ENCODE peak calls at places on chromosomes 3 and 15, in eight cellular contexts. M is H9; K is IMR-90; L is lower lobe of right lung; B is CD4-positive, alpha-beta T cell; Z is cardiac muscle cell; T is A549; F is left lung. H is an unnamed sample. For H3K9me3, the result is how much of the 10 kb centered on the place peaks cover.

GRCh38 chr3:18443670-18444596 is 18.8 kb upstream of the SATB1 start:
- DNase-seq in M (peak), K (no peak), L (peak), B (peak), Z (peak), T (no peak), F (peak), H (no peak)

GRCh38 chr3:39196671-39197446 is 4.5 kb upstream of the XIRP1 start:
- DNase-seq in M (no peak), K (peak), L (no peak), B (no peak), Z (no peak), T (no peak), F (no peak), H (no peak)

GRCh38 chr3:85780806-85781205 is 822.0 kb downstream of the CADM2 start:
- DNase-seq in M (no peak), K (no peak), L (no peak), B (no peak), Z (no peak), T (no peak), F (no peak), H (no peak)

GRCh38 chr3:97927699-97928098 is 44.5 kb downstream of the RIOX2 start:
- DNase-seq in M (no peak), K (peak), L (no peak), B (no peak), Z (no peak), T (no peak), F (no peak), H (no peak)

GRCh38 chr3:141941093-141941492 is 64.7 kb downstream of the ATP1B3 start:
- DNase-seq in M (no peak), K (no peak), L (no peak), B (no peak), Z (no peak), T (no peak), F (no peak), H (no peak)

GRCh38 chr3:13210221-13210975 is 137.2 kb upstream of the IQSEC1 start:
- DNase-seq in M (no peak), K (no peak), L (peak), B (no peak), Z (no peak), T (no peak), F (peak), H (no peak)

GRCh38 chr3:72338942-72339749 is 509.1 kb downstream of the SHQ1 start:
- DNase-seq in M (no peak), K (peak), L (no peak), B (no peak), Z (peak), T (peak), F (no peak), H (no peak)

GRCh38 chr3:195855471-195856409 is 44.0 kb upstream of the MUC4 start:
- DNase-seq in M (no peak), K (no peak), L (no peak), B (no peak), Z (no peak), T (no peak), F (no peak), H (no peak)

GRCh38 chr3:52004158-52004787 is 8.6 kb upstream of the RPL29 start:
- DNase-seq in M (peak), K (peak), L (no peak), B (no peak), Z (peak), T (no peak), F (peak), H (no peak)

GRCh38 chr15:83206971-83207621 is 527 bp downstream of the HDGFL3 start:
- DNase-seq in M (peak), K (no peak), L (peak), B (no peak), Z (peak), T (peak), F (peak), H (no peak)

GRCh38 chr15:85625856-85626255 is 168.9 kb downstream of the KLHL25 start:
- DNase-seq in M (no peak), K (peak), L (no peak), B (no peak), Z (peak), T (no peak), F (no peak), H (no peak)

GRCh38 chr3:49805367-49805782 is 2.3 kb downstream of the INKA1 start:
- DNase-seq in M (no peak), K (peak), L (peak), B (no peak), Z (peak), T (no peak), F (no peak), H (no peak)

GRCh38 chr3:48405971-48406370 is 23.9 kb downstream of the PLXNB1 start:
- DNase-seq in M (no peak), K (no peak), L (no peak), B (no peak), Z (no peak), T (no peak), F (no peak), H (no peak)

GRCh38 chr3:111045564-111045963 is 26.1 kb upstream of the NECTIN3 start:
- DNase-seq in M (no peak), K (peak), L (no peak), B (no peak), Z (peak), T (no peak), F (no peak), H (no peak)

GRCh38 chr3:79211588-79212359 is 556.0 kb downstream of the ROBO1 start:
- DNase-seq in M (no peak), K (no peak), L (peak), B (no peak), Z (no peak), T (no peak), F (peak), H (no peak)

GRCh38 chr3:157182879-157183278 is 22.9 kb upstream of the CCNL1 start:
- DNase-seq in M (no peak), K (peak), L (no peak), B (no peak), Z (peak), T (peak), F (no peak), H (no peak)

GRCh38 chr3:42269647-42270046 is 3.7 kb upstream of the CCK start:
- DNase-seq in M (no peak), K (no peak), L (no peak), B (no peak), Z (no peak), T (no peak), F (no peak), H (no peak)
- H3K9me3 ChIP-seq in M (under half), K (under half), L (under half), B (under half), Z (under half), T (under half), F (under half), H (under half)

DNA sequence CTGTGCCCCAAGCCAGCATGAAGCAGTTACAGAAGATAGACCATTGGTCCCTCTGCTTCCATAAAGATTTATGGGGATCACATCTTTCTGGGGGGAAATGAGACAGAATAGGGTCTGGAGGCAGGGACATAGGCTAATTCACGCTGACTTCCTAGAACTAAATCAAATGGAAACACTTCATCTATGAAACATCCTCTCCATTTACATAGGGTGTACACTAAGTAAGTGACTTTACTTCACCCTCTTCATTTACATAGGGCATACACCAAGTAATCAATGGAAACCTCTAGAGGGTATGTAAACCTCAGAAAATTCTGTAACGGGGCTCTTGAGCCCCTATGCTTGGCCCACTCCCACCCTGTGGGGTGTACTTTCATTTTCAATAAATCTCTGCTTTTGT is 10.1 kb downstream of the LINS1 start:
- DNase-seq in M (no peak), K (no peak), L (no peak), B (no peak), Z (no peak), T (no peak), F (no peak), H (no peak)
- H3K9me3 ChIP-seq in M (under half), K (under half), L (under half), B (under half), Z (under half), T (under half), F (under half), H (under half)

DNA sequence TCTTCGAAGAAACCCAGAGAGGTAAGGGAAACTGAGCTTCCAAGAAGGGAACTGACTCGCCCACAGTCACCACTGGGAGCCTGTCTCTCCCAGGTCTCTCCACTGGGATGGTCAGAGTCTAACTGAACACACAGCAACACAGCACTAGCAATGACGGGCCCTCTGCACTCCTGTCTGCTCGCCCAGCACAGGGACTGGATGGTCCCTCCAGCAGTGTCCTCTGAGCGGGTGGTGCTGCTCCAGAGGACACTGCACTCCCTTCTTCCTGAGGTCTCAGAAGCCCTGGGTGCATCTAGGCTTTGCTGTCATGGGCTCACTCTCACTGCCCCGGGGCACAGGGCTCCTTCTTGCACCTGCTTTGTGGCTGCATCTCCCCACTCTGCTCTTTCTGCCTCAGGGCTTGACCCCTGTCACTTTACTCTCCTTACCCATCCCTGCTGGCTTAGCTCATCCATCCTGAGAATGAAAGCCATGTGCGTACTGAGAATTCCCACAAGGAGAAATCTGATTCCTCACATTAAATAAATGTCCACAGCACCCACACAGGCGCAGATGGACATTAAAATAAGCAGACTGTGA is 356.6 kb downstream of the GABRG3 start:
- DNase-seq in M (no peak), K (no peak), L (no peak), B (no peak), Z (no peak), T (no peak), F (no peak), H (no peak)
- H3K9me3 ChIP-seq in M (under half), K (under half), L (under half), B (under half), Z (under half), T (under half), F (under half), H (under half)

GRCh38 chr15:48437178-48437577 is 105.9 kb downstream of the DUT start:
- DNase-seq in M (no peak), K (peak), L (no peak), B (no peak), Z (peak), T (no peak), F (no peak), H (no peak)

GRCh38 chr15:48435356-48435755 is 104.1 kb downstream of the DUT start:
- DNase-seq in M (no peak), K (peak), L (no peak), B (no peak), Z (no peak), T (no peak), F (no peak), H (no peak)

GRCh38 chr15:48442011-48442410 is 110.8 kb downstream of the DUT start:
- DNase-seq in M (no peak), K (peak), L (no peak), B (no peak), Z (no peak), T (no peak), F (no peak), H (no peak)

DNA sequence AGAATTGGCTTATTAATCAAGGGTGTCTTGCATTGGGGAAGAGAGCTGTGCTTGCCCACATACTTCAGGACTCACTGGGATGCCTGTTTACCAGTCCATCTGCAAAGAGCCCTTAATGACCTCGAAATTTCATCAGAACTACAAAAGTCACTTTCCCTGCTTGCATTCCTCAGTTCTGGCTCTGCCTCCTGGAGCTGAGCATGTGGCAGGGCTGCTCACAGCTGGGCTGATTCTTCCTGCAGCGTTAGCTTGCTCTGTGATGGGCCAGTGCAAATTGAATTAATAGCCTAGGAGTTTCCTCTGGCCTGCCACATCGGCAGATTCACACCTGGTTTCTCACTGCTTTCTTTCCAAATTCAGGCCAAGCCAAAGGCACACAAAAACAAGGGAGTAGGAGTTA is 108.9 kb downstream of the DUT start:
- DNase-seq in M (peak), K (peak), L (no peak), B (no peak), Z (peak), T (no peak), F (no peak), H (no peak)
- H3K9me3 ChIP-seq in M (under half), K (under half), L (under half), B (under half), Z (under half), T (under half), F (under half), H (under half)

GRCh38 chr3:125587039-125587664 is 8.1 kb downstream of the OSBPL11 start:
- DNase-seq in M (no peak), K (peak), L (no peak), B (no peak), Z (peak), T (no peak), F (no peak), H (no peak)
- H3K9me3 ChIP-seq in M (under half), K (under half), L (under half), B (under half), Z (under half), T (under half), F (under half), H (under half)

GRCh38 chr3:113266738-113267137 is 55.4 kb downstream of the BOC start:
- DNase-seq in M (no peak), K (no peak), L (no peak), B (no peak), Z (no peak), T (no peak), F (no peak), H (no peak)

GRCh38 chr3:113265281-113265680 is 53.9 kb downstream of the BOC start:
- DNase-seq in M (no peak), K (no peak), L (no peak), B (no peak), Z (no peak), T (no peak), F (no peak), H (no peak)

GRCh38 chr3:113263020-113263419 is 51.7 kb downstream of the BOC start:
- DNase-seq in M (no peak), K (no peak), L (no peak), B (no peak), Z (no peak), T (no peak), F (no peak), H (no peak)

GRCh38 chr3:113264249-113264648 is 52.9 kb downstream of the BOC start:
- DNase-seq in M (peak), K (no peak), L (no peak), B (no peak), Z (no peak), T (no peak), F (no peak), H (no peak)

GRCh38 chr3:113264741-113265140 is 53.4 kb downstream of the BOC start:
- DNase-seq in M (no peak), K (no peak), L (no peak), B (no peak), Z (no peak), T (no peak), F (no peak), H (no peak)
- H3K9me3 ChIP-seq in M (under half), K (under half), L (under half), B (under half), Z (under half), T (under half), F (under half), H (under half)

H was measured in T-helper 17 cell.